ENCODE peak calls at places on chromosome 9, in eight cellular contexts. One of them, this sample, is unnamed.

GRCh38 chr9:74361508-74361907 is 135.6 kb upstream of the RORB start:
- DNase-seq in fibroblast of lung: no peak
- DNase-seq in adrenal gland: no peak
- DNase-seq in brain microvascular endothelial cell: no peak
- DNase-seq in endodermal cell: no peak
- DNase-seq in A549: no peak
- DNase-seq in AG04450: no peak
- DNase-seq in upper lobe of right lung: no peak
- DNase-seq in this sample: no peak

GRCh38 chr9:87193925-87194380 is 246.6 kb upstream of the GAS1 start:
- DNase-seq in fibroblast of lung: peak; percentile 93
- DNase-seq in adrenal gland: no peak
- DNase-seq in brain microvascular endothelial cell: peak; percentile 86
- DNase-seq in endodermal cell: no peak
- DNase-seq in A549: no peak
- DNase-seq in AG04450: peak; percentile 54
- DNase-seq in upper lobe of right lung: no peak
- DNase-seq in this sample: no peak

GRCh38 chr9:131813116-131813515 is 73.2 kb upstream of the RAPGEF1 start:
- DNase-seq in fibroblast of lung: peak; percentile 85
- DNase-seq in adrenal gland: no peak
- DNase-seq in brain microvascular endothelial cell: peak; percentile 31
- DNase-seq in endodermal cell: no peak
- DNase-seq in A549: no peak
- DNase-seq in AG04450: no peak
- DNase-seq in upper lobe of right lung: no peak
- DNase-seq in this sample: no peak

GRCh38 chr9:128838338-128838737 is 8.7 kb upstream of the SPOUT1 start:
- DNase-seq in fibroblast of lung: no peak
- DNase-seq in adrenal gland: no peak
- DNase-seq in brain microvascular endothelial cell: no peak
- DNase-seq in endodermal cell: no peak
- DNase-seq in A549: no peak
- DNase-seq in AG04450: no peak
- DNase-seq in upper lobe of right lung: no peak
- DNase-seq in this sample: no peak

GRCh38 chr9:82031538-82032280 is 43.1 kb downstream of the SPATA31D1 start:
- DNase-seq in fibroblast of lung: peak; percentile 87
- DNase-seq in adrenal gland: peak; percentile 89
- DNase-seq in brain microvascular endothelial cell: peak; percentile 40
- DNase-seq in endodermal cell: peak; percentile 69
- DNase-seq in A549: peak; percentile 23
- DNase-seq in AG04450: peak; percentile 30
- DNase-seq in upper lobe of right lung: no peak
- DNase-seq in this sample: peak; percentile 67

GRCh38 chr9:6628714-6629113 is 16.8 kb downstream of the GLDC start:
- DNase-seq in fibroblast of lung: no peak
- DNase-seq in adrenal gland: no peak
- DNase-seq in brain microvascular endothelial cell: no peak
- DNase-seq in endodermal cell: no peak
- DNase-seq in A549: no peak
- DNase-seq in AG04450: no peak
- DNase-seq in upper lobe of right lung: no peak
- DNase-seq in this sample: peak; percentile 50

GRCh38 chr9:93081931-93082330 is 14.1 kb upstream of the CARD19 start:
- DNase-seq in fibroblast of lung: peak; percentile 92
- DNase-seq in adrenal gland: peak; percentile 49
- DNase-seq in brain microvascular endothelial cell: no peak
- DNase-seq in endodermal cell: peak; percentile 3
- DNase-seq in A549: no peak
- DNase-seq in AG04450: peak; percentile 63
- DNase-seq in upper lobe of right lung: no peak
- DNase-seq in this sample: no peak

GRCh38 chr9:116465591-116466288 is 221.4 kb upstream of the TRIM32 start:
- DNase-seq in fibroblast of lung: no peak
- DNase-seq in adrenal gland: no peak
- DNase-seq in brain microvascular endothelial cell: no peak
- DNase-seq in endodermal cell: no peak
- DNase-seq in A549: no peak
- DNase-seq in AG04450: no peak
- DNase-seq in upper lobe of right lung: no peak
- DNase-seq in this sample: no peak

GRCh38 chr9:87270241-87271234 is 227.1 kb upstream of the DAPK1 start:
- DNase-seq in fibroblast of lung: peak; percentile 49
- DNase-seq in adrenal gland: peak; percentile 43
- DNase-seq in brain microvascular endothelial cell: peak; percentile 72
- DNase-seq in endodermal cell: no peak
- DNase-seq in A549: no peak
- DNase-seq in AG04450: no peak
- DNase-seq in upper lobe of right lung: no peak
- DNase-seq in this sample: no peak

GRCh38 chr9:96383165-96383939 is at the start of gene SLC35D2:
- DNase-seq in fibroblast of lung: peak; percentile 60
- DNase-seq in adrenal gland: peak; percentile 68
- DNase-seq in brain microvascular endothelial cell: peak; percentile 16
- DNase-seq in endodermal cell: peak; percentile 89
- DNase-seq in A549: peak; percentile 64
- DNase-seq in AG04450: no peak
- DNase-seq in upper lobe of right lung: peak; percentile 87
- DNase-seq in this sample: peak; percentile 79

GRCh38 chr9:4106081-4106491 is 193.8 kb downstream of the GLIS3 start:
- DNase-seq in fibroblast of lung: no peak
- DNase-seq in adrenal gland: no peak
- DNase-seq in brain microvascular endothelial cell: no peak
- DNase-seq in endodermal cell: no peak
- DNase-seq in A549: no peak
- DNase-seq in AG04450: no peak
- DNase-seq in upper lobe of right lung: no peak
- DNase-seq in this sample: peak; percentile 50

GRCh38 chr9:136627703-136628102 is 35.0 kb upstream of the EGFL7 start:
- DNase-seq in fibroblast of lung: no peak
- DNase-seq in adrenal gland: no peak
- DNase-seq in brain microvascular endothelial cell: no peak
- DNase-seq in endodermal cell: no peak
- DNase-seq in A549: no peak
- DNase-seq in AG04450: no peak
- DNase-seq in upper lobe of right lung: no peak
- DNase-seq in this sample: no peak

GRCh38 chr9:136626066-136626725 is 36.5 kb upstream of the EGFL7 start:
- DNase-seq in fibroblast of lung: no peak
- DNase-seq in adrenal gland: no peak
- DNase-seq in brain microvascular endothelial cell: no peak
- DNase-seq in endodermal cell: no peak
- DNase-seq in A549: no peak
- DNase-seq in AG04450: no peak
- DNase-seq in upper lobe of right lung: no peak
- DNase-seq in this sample: no peak

GRCh38 chr9:136625101-136626065 is 37.3 kb upstream of the EGFL7 start:
- DNase-seq in fibroblast of lung: peak; percentile 47
- DNase-seq in adrenal gland: peak; percentile 75
- DNase-seq in brain microvascular endothelial cell: peak; percentile 36
- DNase-seq in endodermal cell: peak; percentile 79
- DNase-seq in A549: peak; percentile 66
- DNase-seq in AG04450: no peak
- DNase-seq in upper lobe of right lung: peak; percentile 90
- DNase-seq in this sample: peak; percentile 88

GRCh38 chr9:136628287-136628686 is 34.4 kb upstream of the EGFL7 start:
- DNase-seq in fibroblast of lung: no peak
- DNase-seq in adrenal gland: no peak
- DNase-seq in brain microvascular endothelial cell: no peak
- DNase-seq in endodermal cell: no peak
- DNase-seq in A549: no peak
- DNase-seq in AG04450: no peak
- DNase-seq in upper lobe of right lung: no peak
- DNase-seq in this sample: no peak

DNA sequence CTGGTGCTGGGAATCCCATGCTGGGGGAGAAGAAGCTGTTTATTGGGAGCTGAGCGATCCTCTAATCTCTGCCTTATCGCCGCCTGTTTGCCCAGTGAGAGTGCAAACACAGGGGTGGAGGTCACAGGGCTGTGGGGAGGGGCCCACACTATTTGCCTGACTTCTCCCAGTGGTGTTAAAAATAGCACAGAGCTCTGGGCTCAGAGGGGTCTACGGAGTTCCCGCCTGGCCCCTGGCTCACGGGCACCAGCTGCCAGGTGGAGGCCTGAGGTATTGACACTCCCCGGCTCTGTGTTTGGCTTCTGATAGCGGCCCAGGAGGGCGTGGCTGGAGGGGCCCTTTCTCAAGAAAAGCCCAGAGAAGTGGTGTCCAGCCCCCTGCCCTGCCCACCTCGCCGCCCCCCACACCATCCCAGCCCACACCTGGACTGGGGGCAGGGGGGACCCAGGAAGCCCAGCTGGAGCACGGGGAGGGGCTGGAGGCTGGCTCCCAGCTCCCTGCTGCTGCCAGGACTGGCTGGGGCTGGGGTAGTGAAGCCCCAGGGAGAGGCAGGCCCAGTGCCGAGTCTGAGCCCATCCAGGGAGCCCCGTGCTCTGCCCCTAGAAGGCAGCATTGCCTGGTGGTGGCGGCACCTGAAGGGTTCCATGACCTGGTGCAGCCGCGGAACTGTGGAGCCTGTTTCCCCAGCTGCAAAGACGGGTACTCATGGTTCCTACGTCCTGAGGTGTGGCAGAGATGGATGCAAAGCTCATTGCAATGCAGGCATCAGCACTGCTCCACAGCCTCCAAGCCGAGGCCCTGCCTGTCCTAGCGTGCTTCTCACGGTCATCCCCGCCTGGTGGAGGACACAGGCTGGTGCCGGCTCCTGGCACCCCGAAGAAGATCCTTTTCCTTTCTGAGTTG is 35.7 kb upstream of the EGFL7 start:
- DNase-seq in fibroblast of lung: no peak
- DNase-seq in adrenal gland: no peak
- DNase-seq in brain microvascular endothelial cell: no peak
- DNase-seq in endodermal cell: peak; percentile 84
- DNase-seq in A549: no peak
- DNase-seq in AG04450: no peak
- DNase-seq in upper lobe of right lung: no peak
- DNase-seq in this sample: peak; percentile 66
- TF ChIP-seq CTCF in fibroblast of lung: no peak
- TF ChIP-seq CTCF in adrenal gland: no peak
- TF ChIP-seq CTCF in brain microvascular endothelial cell: peak; percentile 18
- TF ChIP-seq CTCF in endodermal cell: peak; percentile 58
- TF ChIP-seq CTCF in A549: no peak
- TF ChIP-seq CTCF in AG04450: peak; percentile 48
- TF ChIP-seq CTCF in upper lobe of right lung: no peak
- TF ChIP-seq CTCF in this sample: peak; percentile 60

DNA sequence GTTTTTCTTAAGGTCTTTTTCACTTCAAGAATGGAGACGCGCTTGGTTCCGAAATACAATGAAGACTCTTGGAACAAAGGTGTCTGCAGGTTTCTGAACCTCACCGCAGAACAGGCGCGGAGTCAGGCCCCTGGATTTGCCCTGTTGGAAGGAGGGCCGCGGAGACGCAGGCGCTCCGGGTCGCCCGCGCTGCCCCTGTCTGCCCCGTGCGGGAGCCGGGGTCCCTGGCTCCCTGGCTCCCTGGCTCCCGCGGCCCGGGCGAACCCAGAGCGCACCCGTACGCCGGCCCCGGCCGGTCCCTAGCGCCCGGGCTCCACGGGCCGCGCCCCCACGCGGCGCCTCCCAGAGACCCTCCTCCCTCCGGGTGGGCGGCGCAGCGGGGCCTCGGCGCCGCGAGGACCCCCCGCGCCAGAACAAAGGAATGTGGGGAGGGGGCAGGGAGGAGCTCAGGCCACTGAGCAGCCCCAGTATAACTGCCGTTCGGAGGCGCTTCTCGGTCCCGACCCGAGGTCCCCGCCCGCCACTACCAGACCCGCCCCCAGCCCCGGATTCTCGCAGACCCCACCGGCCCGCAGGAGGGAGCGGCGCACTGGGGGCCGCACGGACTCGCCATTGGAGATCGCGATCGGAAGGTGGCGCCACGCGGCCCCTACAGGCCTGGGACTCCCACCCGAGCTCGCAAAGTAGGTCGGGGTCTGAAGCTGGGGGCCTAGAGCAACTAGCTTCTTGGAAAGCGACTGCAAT is 2.4 kb downstream of the NFIL3 start:
- DNase-seq in fibroblast of lung: peak; percentile 42
- DNase-seq in adrenal gland: peak; percentile 46
- DNase-seq in brain microvascular endothelial cell: peak; percentile 10
- DNase-seq in endodermal cell: peak; percentile 82
- DNase-seq in A549: no peak
- DNase-seq in AG04450: no peak
- DNase-seq in upper lobe of right lung: peak; percentile 72
- DNase-seq in this sample: peak; percentile 51
- H3K27ac ChIP-seq in fibroblast of lung: peak overlapping the region; percentile 92
- H3K27ac ChIP-seq in adrenal gland: peak overlapping the region; percentile 98
- H3K27ac ChIP-seq in brain microvascular endothelial cell: peak overlapping the region; percentile 97
- H3K27ac ChIP-seq in endodermal cell: no peak overlapping the region
- H3K27ac ChIP-seq in A549: peak overlapping the region; percentile 93
- H3K27ac ChIP-seq in AG04450: peak overlapping the region; percentile 92
- H3K27ac ChIP-seq in upper lobe of right lung: peak overlapping the region; percentile 87
- H3K27ac ChIP-seq in this sample: peak overlapping the region; percentile 76

GRCh38 chr9:34400275-34400674 is 23.6 kb upstream of the MYORG start:
- DNase-seq in fibroblast of lung: no peak
- DNase-seq in adrenal gland: no peak
- DNase-seq in brain microvascular endothelial cell: no peak
- DNase-seq in endodermal cell: peak; percentile 75
- DNase-seq in A549: no peak
- DNase-seq in AG04450: no peak
- DNase-seq in upper lobe of right lung: no peak
- DNase-seq in this sample: no peak
- TF ChIP-seq CTCF in fibroblast of lung: peak; percentile 15
- TF ChIP-seq CTCF in adrenal gland: no peak
- TF ChIP-seq CTCF in brain microvascular endothelial cell: peak; percentile 41
- TF ChIP-seq CTCF in endodermal cell: peak; percentile 57
- TF ChIP-seq CTCF in A549: no peak
- TF ChIP-seq CTCF in AG04450: peak; percentile 5
- TF ChIP-seq CTCF in upper lobe of right lung: no peak
- TF ChIP-seq CTCF in this sample: no peak

GRCh38 chr9:108039491-108039890 is 549.9 kb upstream of the KLF4 start:
- DNase-seq in fibroblast of lung: no peak
- DNase-seq in adrenal gland: no peak
- DNase-seq in brain microvascular endothelial cell: no peak
- DNase-seq in endodermal cell: no peak
- DNase-seq in A549: no peak
- DNase-seq in AG04450: no peak
- DNase-seq in upper lobe of right lung: no peak
- DNase-seq in this sample: no peak

GRCh38 chr9:108043585-108043984 is 554.0 kb upstream of the KLF4 start:
- DNase-seq in fibroblast of lung: no peak
- DNase-seq in adrenal gland: no peak
- DNase-seq in brain microvascular endothelial cell: no peak
- DNase-seq in endodermal cell: no peak
- DNase-seq in A549: no peak
- DNase-seq in AG04450: no peak
- DNase-seq in upper lobe of right lung: no peak
- DNase-seq in this sample: no peak

GRCh38 chr9:108039012-108039411 is 549.4 kb upstream of the KLF4 start:
- DNase-seq in fibroblast of lung: no peak
- DNase-seq in adrenal gland: no peak
- DNase-seq in brain microvascular endothelial cell: no peak
- DNase-seq in endodermal cell: no peak
- DNase-seq in A549: no peak
- DNase-seq in AG04450: no peak
- DNase-seq in upper lobe of right lung: no peak
- DNase-seq in this sample: no peak

GRCh38 chr9:108040783-108041182 is 551.2 kb upstream of the KLF4 start:
- DNase-seq in fibroblast of lung: peak; percentile 46
- DNase-seq in adrenal gland: no peak
- DNase-seq in brain microvascular endothelial cell: peak; percentile 55
- DNase-seq in endodermal cell: no peak
- DNase-seq in A549: peak; percentile 26
- DNase-seq in AG04450: no peak
- DNase-seq in upper lobe of right lung: no peak
- DNase-seq in this sample: peak; percentile 87

GRCh38 chr9:108041551-108041950 is 552.0 kb upstream of the KLF4 start:
- DNase-seq in fibroblast of lung: peak; percentile 78
- DNase-seq in adrenal gland: no peak
- DNase-seq in brain microvascular endothelial cell: peak; percentile 73
- DNase-seq in endodermal cell: no peak
- DNase-seq in A549: peak; percentile 47
- DNase-seq in AG04450: no peak
- DNase-seq in upper lobe of right lung: no peak
- DNase-seq in this sample: peak; percentile 91
- H3K27ac ChIP-seq in fibroblast of lung: no peak overlapping the region
- H3K27ac ChIP-seq in adrenal gland: no peak overlapping the region
- H3K27ac ChIP-seq in brain microvascular endothelial cell: peak overlapping the region; percentile 30
- H3K27ac ChIP-seq in endodermal cell: no peak overlapping the region
- H3K27ac ChIP-seq in A549: peak overlapping the region; percentile 81
- H3K27ac ChIP-seq in AG04450: no peak overlapping the region
- H3K27ac ChIP-seq in upper lobe of right lung: no peak overlapping the region
- H3K27ac ChIP-seq in this sample: peak overlapping the region; percentile 70

This sample was measured in RWPE1.